ENCODE peak calls at places on chromosomes 7 and 10, in four cellular contexts. K, W, E and L are unnamed samples.

GRCh38 chr7:1679966-1680730 is 10.1 kb downstream of the ELFN1 start:
- DNase-seq in E (no peak), K (no peak), W (no peak), L (no peak)

GRCh38 chr10:33010132-33011037 is 52.4 kb upstream of the ITGB1 start:
- DNase-seq in W (no peak), K (no peak), E (no peak), L (no peak)

GRCh38 chr10:127029061-127029460 is 123.8 kb downstream of the DOCK1 start:
- DNase-seq in E (no peak), K (no peak), W (no peak), L (no peak)

GRCh38 chr7:17663056-17663675 is 277.1 kb downstream of the SNX13 start:
- DNase-seq in E (no peak), W (no peak), K (no peak), L (no peak)

GRCh38 chr10:126098216-126098561 is 201.8 kb downstream of the FANK1 start:
- DNase-seq in K (no peak), W (no peak), E (no peak), L (no peak)

GRCh38 chr7:108805808-108806397 is 236.2 kb downstream of the DNAJB9 start:
- DNase-seq in W (no peak), E (no peak), K (no peak), L (no peak)

GRCh38 chr10:15068802-15069201 is 19.8 kb downstream of the ACBD7 start:
- DNase-seq in K (no peak), W (no peak), E (no peak), L (no peak)

GRCh38 chr10:82811621-82812020 is 936.6 kb downstream of the NRG3 start:
- DNase-seq in W (no peak), K (no peak), E (no peak), L (no peak)

GRCh38 chr7:84297606-84298005 is 103.0 kb upstream of the SEMA3A start:
- DNase-seq in W (no peak), K (no peak), E (no peak), L (no peak)

GRCh38 chr10:114771157-114771556 is 50.4 kb upstream of the FHIP2A start:
- DNase-seq in E (no peak), K (no peak), W (no peak), L (no peak)

GRCh38 chr10:108180883-108181282 is 1016.4 kb upstream of the SORCS1 start:
- DNase-seq in E (no peak), K (no peak), W (no peak), L (no peak)

GRCh38 chr10:75417522-75417927 is 13.9 kb upstream of the LRMDA start:
- DNase-seq in K (no peak), E (no peak), W (no peak), L (no peak)

GRCh38 chr10:102003541-102003940 is 52.4 kb downstream of the ARMH3 start:
- DNase-seq in W (no peak), K (no peak), E (no peak), L (no peak)

GRCh38 chr7:30594055-30594539 is 581 bp upstream of the GARS1 start:
- DNase-seq in E (peak), W (peak), K (no peak), L (peak)

GRCh38 chr7:95686109-95686508 is 86.2 kb upstream of the DYNC1I1 start:
- DNase-seq in W (no peak), E (no peak), K (peak), L (no peak)

GRCh38 chr10:101066890-101067355 is 5.1 kb downstream of the KAZALD1 start:
- DNase-seq in E (no peak), K (no peak), W (no peak), L (no peak)

GRCh38 chr10:5968037-5968680 is 9.2 kb downstream of the IL15RA start:
- DNase-seq in E (peak), K (no peak), W (no peak), L (no peak)